ENCODE peak calls at places on chromosome 13, in seven cellular contexts. W is dermis microvascular lymphatic vessel endothelial cell; Z is effector memory CD4-positive, alpha-beta T cell; E is heart right ventricle; M is omental fat pad; N is upper lobe of right lung; A is hypothalamus. C is an unnamed sample.

GRCh38 chr13:99311137-99311536 is 3.9 kb upstream of the GPR183 start:
- DNase-seq in E (no peak), N (no peak), W (no peak), Z (no peak), M (no peak), A (no peak), C (peak)

GRCh38 chr13:33364192-33364591 is 78.6 kb upstream of the STARD13 start:
- DNase-seq in A (no peak), M (no peak), W (no peak), E (no peak), Z (no peak), N (no peak), C (no peak)

GRCh38 chr13:76636881-76637280 is 249.3 kb downstream of the KCTD12 start:
- DNase-seq in N (no peak), W (no peak), M (no peak), A (no peak), E (no peak), Z (no peak), C (no peak)

GRCh38 chr13:113816248-113816924 is 47.5 kb downstream of the GAS6 start:
- DNase-seq in W (peak), M (no peak), N (no peak), E (no peak), A (no peak), Z (no peak), C (no peak)

GRCh38 chr13:33639640-33640080 is 178.3 kb upstream of the RFC3 start:
- DNase-seq in M (no peak), W (no peak), A (no peak), N (no peak), E (no peak), Z (no peak), C (no peak)

GRCh38 chr13:111049791-111050538 is 65.1 kb upstream of the ARHGEF7 start:
- DNase-seq in E (peak), W (peak), A (peak), Z (no peak), N (no peak), M (no peak), C (peak)

GRCh38 chr13:32164622-32165268 is 133.2 kb downstream of the FRY start:
- DNase-seq in E (no peak), M (no peak), W (peak), A (no peak), Z (no peak), N (no peak), C (no peak)

GRCh38 chr13:104586010-104586746 is 1520.0 kb upstream of the SLC10A2 start:
- DNase-seq in Z (no peak), A (no peak), W (peak), E (no peak), N (no peak), M (no peak), C (no peak)

GRCh38 chr13:27638521-27638920 is 16.8 kb downstream of the POLR1D start:
- DNase-seq in W (peak), A (no peak), E (no peak), Z (no peak), M (no peak), N (no peak), C (no peak)

GRCh38 chr13:112220925-112221324 is 154.0 kb downstream of the SOX1 start:
- DNase-seq in N (no peak), M (no peak), E (no peak), Z (no peak), A (no peak), W (no peak), C (no peak)

GRCh38 chr13:90696254-90696653 is 651.2 kb upstream of the MIR17HG start:
- DNase-seq in A (no peak), E (no peak), N (no peak), M (no peak), Z (no peak), W (peak), C (no peak)

GRCh38 chr13:75906315-75906714 is 270.2 kb downstream of the LMO7 start:
- DNase-seq in N (no peak), E (no peak), Z (no peak), M (no peak), A (no peak), W (no peak), C (no peak)

GRCh38 chr13:113535381-113535781 is 44.9 kb upstream of the DCUN1D2 start:
- DNase-seq in Z (no peak), N (peak), W (no peak), A (no peak), M (no peak), E (no peak), C (no peak)

GRCh38 chr13:31909889-31910551 is 121.6 kb upstream of the FRY start:
- DNase-seq in E (peak), W (peak), M (no peak), Z (no peak), A (peak), N (no peak), C (peak)

GRCh38 chr13:44305216-44305615 is 68.4 kb upstream of the SERP2 start:
- DNase-seq in E (no peak), W (no peak), A (no peak), Z (no peak), N (no peak), M (no peak), C (no peak)

GRCh38 chr13:113853518-113854237 is 10.2 kb downstream of the GAS6 start:
- DNase-seq in Z (no peak), W (no peak), N (no peak), E (peak), M (peak), A (no peak), C (peak)

GRCh38 chr13:36163303-36163702 is 32.1 kb upstream of the DCLK1 start:
- DNase-seq in E (no peak), Z (no peak), A (no peak), W (no peak), M (no peak), N (no peak), C (no peak)

GRCh38 chr13:100209857-100210580 is 121.1 kb downstream of the PCCA start:
- DNase-seq in Z (no peak), A (no peak), M (no peak), N (no peak), W (peak), E (no peak), C (no peak)

GRCh38 chr13:91347996-91348905 is 764 bp downstream of the MIR17HG start:
- DNase-seq in N (peak), Z (peak), W (peak), E (peak), A (no peak), M (peak), C (peak)

GRCh38 chr13:106033634-106034033 is 501.8 kb downstream of the EFNB2 start:
- DNase-seq in A (no peak), N (no peak), Z (no peak), E (no peak), M (no peak), W (no peak), C (no peak)

GRCh38 chr13:23510979-23511735 is 59.1 kb upstream of the TNFRSF19 start:
- DNase-seq in W (peak), N (no peak), Z (no peak), A (no peak), E (peak), M (no peak), C (no peak)

GRCh38 chr13:24023073-24023472 is 125.8 kb upstream of the C1QTNF9B start:
- DNase-seq in Z (no peak), M (no peak), E (no peak), W (no peak), A (no peak), N (no peak), C (no peak)

GRCh38 chr13:30373727-30374126 is 48.6 kb upstream of the UBE2L5 start:
- DNase-seq in E (no peak), M (no peak), N (no peak), W (no peak), A (no peak), Z (peak), C (no peak)

GRCh38 chr13:27954406-27954851 is 14.7 kb downstream of the CDX2 start:
- DNase-seq in E (no peak), W (peak), M (no peak), A (no peak), Z (no peak), N (peak), C (no peak)

GRCh38 chr13:85567909-85568308 is 231.3 kb downstream of the SLITRK6 start:
- DNase-seq in N (no peak), Z (no peak), W (no peak), A (no peak), M (no peak), E (no peak), C (no peak)

GRCh38 chr13:21668665-21669599 is 1.9 kb upstream of the FGF9 start:
- DNase-seq in N (peak), W (peak), Z (peak), M (no peak), E (no peak), A (no peak), C (no peak)

GRCh38 chr13:25980255-25980654 is 71.6 kb downstream of the SHISA2 start:
- DNase-seq in M (no peak), N (no peak), W (peak), Z (no peak), A (peak), E (no peak), C (no peak)

GRCh38 chr13:112881656-112882554 is 87.1 kb upstream of the MCF2L start:
- DNase-seq in N (no peak), M (no peak), Z (no peak), E (no peak), A (no peak), W (no peak), C (no peak)

GRCh38 chr13:74710006-74710405 is 575.8 kb upstream of the KLF12 start:
- DNase-seq in N (no peak), W (no peak), E (no peak), A (no peak), M (no peak), Z (no peak), C (no peak)

GRCh38 chr13:91078093-91078679 is 269.3 kb upstream of the MIR17HG start:
- DNase-seq in E (no peak), M (no peak), Z (no peak), W (no peak), N (no peak), A (no peak), C (no peak)

GRCh38 chr13:95677564-95678386 is 836 bp downstream of the DNAJC3 start:
- DNase-seq in E (peak), M (peak), A (no peak), W (peak), N (no peak), Z (no peak), C (no peak)

GRCh38 chr13:111474136-111475002 is 153.9 kb downstream of the TEX29 start:
- DNase-seq in M (no peak), Z (no peak), E (no peak), A (no peak), N (no peak), W (peak), C (no peak)

GRCh38 chr13:46961719-46962118 is 64.9 kb upstream of the HTR2A start:
- DNase-seq in N (no peak), E (no peak), Z (no peak), A (no peak), W (no peak), M (no peak), C (no peak)

GRCh38 chr13:79986890-79987289 is 354.0 kb downstream of the SPRY2 start:
- DNase-seq in A (no peak), N (no peak), Z (no peak), M (no peak), W (no peak), E (no peak), C (no peak)

GRCh38 chr13:46908511-46908910 is 11.7 kb upstream of the HTR2A start:
- DNase-seq in M (no peak), Z (no peak), N (no peak), W (no peak), A (no peak), E (no peak), C (no peak)

GRCh38 chr13:25455146-25455545 is 83.4 kb downstream of the ATP8A2 start:
- DNase-seq in E (no peak), M (no peak), Z (no peak), N (no peak), A (no peak), W (no peak), C (no peak)

GRCh38 chr13:34258646-34259386 is 440.9 kb downstream of the RFC3 start:
- DNase-seq in A (no peak), E (no peak), Z (no peak), M (no peak), N (no peak), W (no peak), C (no peak)

GRCh38 chr13:73520566-73521290 is 461.9 kb downstream of the KLF5 start:
- DNase-seq in N (no peak), E (no peak), Z (no peak), M (no peak), W (no peak), A (no peak), C (no peak)

GRCh38 chr13:60755380-60756163 is 358.6 kb downstream of the TDRD3 start:
- DNase-seq in N (no peak), E (no peak), W (peak), M (no peak), Z (no peak), A (no peak), C (no peak)